ENCODE peak calls at places on chromosomes 11 and 22, in four cellular contexts. I is tibial artery, F is SK-N-SH, L is heart right ventricle. C is an unnamed sample.

GRCh38 chr11:44286268-44286880 is 23.6 kb downstream of the ALX4 start:
- DNase-seq in F (peak), L (peak), I (no peak), C (no peak)

GRCh38 chr11:11948242-11948947 is 60.0 kb downstream of the DKK3 start:
- DNase-seq in L (no peak), F (no peak), I (no peak), C (no peak)

GRCh38 chr11:102986815-102987214 is 31.3 kb upstream of the MMP13 start:
- DNase-seq in F (no peak), I (no peak), L (no peak), C (peak)

GRCh38 chr22:27387561-27387960 is 414.0 kb downstream of the MN1 start:
- DNase-seq in L (no peak), F (no peak), I (no peak), C (no peak)

GRCh38 chr11:10694481-10695239 is 1.1 kb upstream of the IRAG1 start:
- DNase-seq in I (no peak), F (no peak), L (no peak), C (no peak)

GRCh38 chr11:43747130-43747802 is 66.7 kb downstream of the HSD17B12 start:
- DNase-seq in L (no peak), F (no peak), I (no peak), C (no peak)

GRCh38 chr11:8287297-8288070 is 23.8 kb upstream of the LMO1 start:
- DNase-seq in I (no peak), F (no peak), L (no peak), C (no peak)

GRCh38 chr11:5288108-5288911 is 13.4 kb downstream of the OR51B4 start:
- DNase-seq in I (no peak), L (no peak), F (no peak), C (no peak)

GRCh38 chr22:31540966-31541365 is 44.6 kb downstream of the SFI1 start:
- DNase-seq in F (no peak), L (no peak), I (no peak), C (no peak)

GRCh38 chr11:19979519-19979845 is 180.8 kb downstream of the DBX1 start:
- DNase-seq in I (no peak), F (no peak), L (no peak), C (no peak)

GRCh38 chr11:132200303-132200936 is 830.0 kb downstream of the NTM start:
- DNase-seq in F (no peak), I (no peak), L (no peak), C (no peak)

GRCh38 chr11:33319965-33320813 is 63.0 kb downstream of the HIPK3 start:
- DNase-seq in L (no peak), F (no peak), I (no peak), C (no peak)

GRCh38 chr11:126930100-126930841 is 70.3 kb downstream of the KIRREL3 start:
- DNase-seq in I (no peak), L (no peak), F (no peak), C (no peak)

GRCh38 chr11:70535191-70535971 is 137.1 kb downstream of the CTTN start:
- DNase-seq in F (no peak), I (no peak), L (no peak), C (no peak)

DNA sequence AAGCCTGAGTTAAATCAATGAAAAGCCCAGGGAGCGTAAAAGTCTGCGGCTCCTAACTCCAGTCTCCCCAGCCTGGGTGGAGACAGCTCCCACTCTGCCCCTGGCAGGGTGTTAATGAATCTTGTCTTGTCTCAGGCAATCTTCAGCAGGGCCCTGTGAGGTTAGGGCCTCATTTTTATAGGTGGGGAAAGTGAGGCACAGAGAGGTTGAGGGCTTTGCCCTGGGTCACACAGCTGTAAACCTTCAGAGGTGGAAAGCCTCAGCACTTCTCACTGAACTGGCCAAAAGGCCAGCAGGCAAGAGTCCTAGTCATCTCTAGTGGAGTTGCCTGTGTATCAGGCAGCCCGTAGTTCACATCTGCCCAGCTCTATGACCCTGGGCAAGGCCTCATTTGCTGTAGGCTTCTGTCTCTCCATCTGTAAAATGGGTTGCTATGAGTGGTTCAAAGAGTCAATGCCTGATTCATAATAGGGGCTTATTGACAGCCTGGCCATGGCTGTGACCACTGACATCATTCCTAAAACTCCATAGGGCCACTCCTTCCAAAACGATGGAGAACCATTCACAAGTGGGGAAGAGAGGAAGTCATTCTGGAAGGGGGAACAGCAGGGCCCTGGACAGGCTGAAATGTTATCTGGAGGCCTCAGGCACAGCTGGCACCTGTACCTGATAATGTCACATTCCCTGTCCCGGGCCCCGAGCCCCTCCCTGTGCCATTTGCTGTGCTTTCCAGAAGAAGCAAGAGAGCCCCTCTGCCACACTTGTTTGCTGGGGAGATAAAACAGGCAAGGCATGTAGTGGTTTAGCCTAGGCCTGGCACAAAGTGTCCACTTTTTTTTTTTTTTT is 6.0 kb downstream of the CBX7 start:
- DNase-seq in L (no peak), F (no peak), I (peak), C (no peak)
- H3K4me3 ChIP-seq in L (peak), F (peak), I (peak), C (peak)

GRCh38 chr11:119729581-119730346 is 764 bp upstream of the NECTIN1 start:
- DNase-seq in F (peak), L (peak), I (peak), C (no peak)
- TF ChIP-seq CTCF in F (no peak), L (no peak), I (no peak), C (no peak)

DNA sequence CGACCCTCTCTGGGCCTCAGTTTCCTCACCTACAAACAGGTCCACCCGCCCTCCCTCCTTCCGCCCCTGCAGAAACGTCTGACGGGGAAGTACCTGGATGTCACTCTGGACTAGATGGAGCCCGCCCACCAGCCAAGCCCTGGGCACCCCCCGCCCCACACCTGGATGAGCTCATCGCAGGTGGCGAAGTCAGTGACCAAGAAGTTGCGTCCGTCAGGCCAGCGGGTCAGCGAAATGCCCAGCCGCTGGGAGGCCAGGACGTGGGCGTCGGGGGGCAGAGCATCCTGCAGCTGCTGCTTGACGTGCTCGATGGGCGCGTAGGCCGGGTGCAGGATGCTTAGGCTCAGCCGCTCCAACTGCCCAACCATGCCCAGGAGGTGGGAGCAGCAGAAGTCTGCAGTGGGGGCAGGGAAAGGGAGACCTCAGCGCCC is 897 bp downstream of the PNPLA5 start:
- DNase-seq in F (no peak), L (no peak), I (no peak), C (no peak)
- H3K4me3 ChIP-seq in F (no peak), L (no peak), I (no peak), C (no peak)

DNA sequence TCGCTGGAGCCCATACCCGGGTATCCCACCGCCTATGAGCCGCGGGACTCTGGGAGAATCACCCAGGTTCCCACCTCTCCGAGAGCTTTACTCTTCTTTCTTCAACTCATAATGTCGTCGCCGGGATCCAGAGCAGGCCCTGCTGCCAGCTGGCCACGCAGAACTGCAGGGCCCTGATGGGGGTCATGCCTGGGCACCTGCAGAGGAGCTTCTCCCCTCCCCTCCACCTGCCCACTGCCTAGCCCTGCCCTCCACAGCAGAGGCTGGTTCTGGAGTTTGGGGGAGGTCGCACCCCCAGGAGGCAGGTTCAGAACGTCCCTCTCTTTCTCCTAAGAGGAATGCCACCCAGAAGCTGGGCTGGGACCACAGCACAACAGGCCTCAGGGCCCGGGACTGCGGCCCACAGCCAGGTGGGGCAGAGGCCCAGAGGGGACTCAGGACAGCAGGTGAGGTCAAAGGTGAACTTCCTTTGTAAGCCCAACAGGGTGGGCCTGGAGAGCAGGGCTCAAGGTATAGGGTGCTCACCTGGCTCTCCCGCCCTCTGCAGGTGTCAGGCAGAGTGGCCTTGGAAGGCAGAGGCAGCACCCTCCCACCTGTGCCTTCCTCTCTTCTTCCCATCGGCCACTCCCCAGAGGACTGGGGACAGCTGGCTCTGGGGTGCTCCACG is 1.9 kb downstream of the SLC25A45 start:
- DNase-seq in L (no peak), F (no peak), I (no peak), C (no peak)
- TF ChIP-seq CTCF in L (no peak), F (no peak), I (no peak), C (no peak)

GRCh38 chr11:90250970-90251369 is 28.1 kb upstream of the CHORDC1 start:
- DNase-seq in I (no peak), L (no peak), F (no peak), C (no peak)
- H3K4me3 ChIP-seq in I (no peak), L (no peak), F (no peak), C (no peak)

DNA sequence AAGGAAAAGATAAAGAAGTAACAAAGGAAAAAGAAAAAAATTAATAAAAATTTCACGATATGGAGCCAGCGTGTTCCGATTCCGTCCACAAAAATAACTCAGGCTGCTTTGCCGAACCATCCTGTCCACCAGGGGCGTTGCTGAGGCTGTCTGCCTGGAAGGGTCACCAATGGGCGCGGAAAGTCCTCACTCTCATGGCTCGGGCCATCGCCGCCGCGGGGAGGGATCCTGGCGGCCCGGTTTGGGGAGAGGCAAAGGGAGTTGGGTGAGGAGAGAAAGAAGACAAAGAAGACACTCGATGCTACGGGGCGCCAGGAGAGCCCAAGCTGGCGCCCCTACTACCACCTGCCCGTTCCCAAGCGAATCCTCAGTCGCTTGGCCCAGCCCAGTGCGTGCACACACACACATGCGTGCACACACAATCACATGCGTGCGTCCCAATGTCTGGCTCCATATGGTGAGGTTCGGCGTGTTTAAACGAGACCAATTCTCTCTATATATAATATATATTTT is 5.6 kb upstream of the PYGM start:
- DNase-seq in I (peak), L (no peak), F (peak), C (no peak)
- TF ChIP-seq CTCF in I (no peak), L (peak), F (peak), C (peak)

DNA sequence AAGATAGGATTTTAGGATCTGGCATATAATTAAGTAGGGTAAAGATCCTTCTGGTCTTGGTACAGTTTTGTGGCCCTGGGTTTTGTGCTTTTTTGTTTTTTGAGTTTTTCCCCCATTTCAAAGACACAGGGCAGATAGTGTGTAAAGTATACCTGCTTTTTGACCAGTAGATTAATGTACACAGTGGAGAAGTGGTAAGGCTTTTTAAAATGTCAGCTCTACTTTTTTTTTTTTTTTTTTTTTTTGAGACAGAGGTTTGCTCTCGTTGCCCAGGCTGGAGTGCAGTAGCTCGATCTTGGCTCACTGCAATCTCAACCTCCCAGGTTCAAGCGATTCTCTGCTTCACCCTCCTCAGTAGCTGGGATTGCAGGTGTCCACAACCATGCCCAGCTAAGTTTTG is 4.0 kb downstream of the EP300 start:
- DNase-seq in L (no peak), F (no peak), I (no peak), C (no peak)
- H3K4me3 ChIP-seq in L (no peak), F (no peak), I (no peak), C (no peak)